ENCODE peak calls at places on chromosome 22, in seven cellular contexts. One of them, this sample, is unnamed.

GRCh38 chr22:48365386-48365785 is 1462.3 kb downstream of the BRD1 start:
- DNase-seq in GM10248: no peak
- DNase-seq in activated naive CD4-positive, alpha-beta T cell: no peak
- DNase-seq in colonic mucosa: no peak
- DNase-seq in activated CD8-positive, alpha-beta memory T cell treated with anti-CD3 and anti-CD28 coated beads, Interleukin-2, amount 50 U/mL, for 48 hours: peak
- DNase-seq in cardiac muscle cell: no peak
- DNase-seq in dorsolateral prefrontal cortex: peak
- DNase-seq in this sample: no peak

GRCh38 chr22:38176170-38176741 is 5.4 kb downstream of the PLA2G6 start:
- DNase-seq in GM10248: peak
- DNase-seq in activated naive CD4-positive, alpha-beta T cell: no peak
- DNase-seq in colonic mucosa: no peak
- DNase-seq in activated CD8-positive, alpha-beta memory T cell treated with anti-CD3 and anti-CD28 coated beads, Interleukin-2, amount 50 U/mL, for 48 hours: no peak
- DNase-seq in cardiac muscle cell: no peak
- DNase-seq in dorsolateral prefrontal cortex: no peak
- DNase-seq in this sample: peak

GRCh38 chr22:39960791-39961746 is 872 bp downstream of the TMA7B start:
- DNase-seq in GM10248: peak
- DNase-seq in activated naive CD4-positive, alpha-beta T cell: no peak
- DNase-seq in colonic mucosa: no peak
- DNase-seq in activated CD8-positive, alpha-beta memory T cell treated with anti-CD3 and anti-CD28 coated beads, Interleukin-2, amount 50 U/mL, for 48 hours: peak
- DNase-seq in cardiac muscle cell: no peak
- DNase-seq in dorsolateral prefrontal cortex: no peak
- DNase-seq in this sample: peak

GRCh38 chr22:24516301-24516737 is 21.2 kb downstream of the UPB1 start:
- DNase-seq in GM10248: peak
- DNase-seq in activated naive CD4-positive, alpha-beta T cell: no peak
- DNase-seq in colonic mucosa: no peak
- DNase-seq in activated CD8-positive, alpha-beta memory T cell treated with anti-CD3 and anti-CD28 coated beads, Interleukin-2, amount 50 U/mL, for 48 hours: no peak
- DNase-seq in cardiac muscle cell: no peak
- DNase-seq in dorsolateral prefrontal cortex: no peak
- DNase-seq in this sample: no peak

GRCh38 chr22:31248965-31249940 is 37.2 kb downstream of the LIMK2 start:
- DNase-seq in GM10248: no peak
- DNase-seq in activated naive CD4-positive, alpha-beta T cell: no peak
- DNase-seq in colonic mucosa: no peak
- DNase-seq in activated CD8-positive, alpha-beta memory T cell treated with anti-CD3 and anti-CD28 coated beads, Interleukin-2, amount 50 U/mL, for 48 hours: no peak
- DNase-seq in cardiac muscle cell: no peak
- DNase-seq in dorsolateral prefrontal cortex: no peak
- DNase-seq in this sample: no peak

GRCh38 chr22:23526588-23527315 is 53.3 kb downstream of the IGLL1 start:
- DNase-seq in GM10248: no peak
- DNase-seq in activated naive CD4-positive, alpha-beta T cell: no peak
- DNase-seq in colonic mucosa: no peak
- DNase-seq in activated CD8-positive, alpha-beta memory T cell treated with anti-CD3 and anti-CD28 coated beads, Interleukin-2, amount 50 U/mL, for 48 hours: no peak
- DNase-seq in cardiac muscle cell: no peak
- DNase-seq in dorsolateral prefrontal cortex: peak
- DNase-seq in this sample: no peak

GRCh38 chr22:28812491-28812890 is 12.1 kb upstream of the XBP1 start:
- DNase-seq in GM10248: no peak
- DNase-seq in activated naive CD4-positive, alpha-beta T cell: no peak
- DNase-seq in colonic mucosa: no peak
- DNase-seq in activated CD8-positive, alpha-beta memory T cell treated with anti-CD3 and anti-CD28 coated beads, Interleukin-2, amount 50 U/mL, for 48 hours: no peak
- DNase-seq in cardiac muscle cell: no peak
- DNase-seq in dorsolateral prefrontal cortex: no peak
- DNase-seq in this sample: no peak

GRCh38 chr22:20302438-20303228 is 17.2 kb downstream of the DGCR6L start:
- DNase-seq in GM10248: no peak
- DNase-seq in activated naive CD4-positive, alpha-beta T cell: no peak
- DNase-seq in colonic mucosa: no peak
- DNase-seq in activated CD8-positive, alpha-beta memory T cell treated with anti-CD3 and anti-CD28 coated beads, Interleukin-2, amount 50 U/mL, for 48 hours: no peak
- DNase-seq in cardiac muscle cell: no peak
- DNase-seq in dorsolateral prefrontal cortex: no peak
- DNase-seq in this sample: no peak

This sample was measured in GM19239.